ENCODE peak calls at places on chromosomes 6 and 20, in seven cellular contexts. Q is H1, V is K562, O is HCT116, A is HepG2, I is GM12878, E is SK-N-SH. U is an unnamed sample.

GRCh38 chr6:157270308-157270707 is 53.0 kb downstream of the TMEM242 start:
- DNase-seq in Q (no peak), V (no peak), O (no peak), A (no peak), I (no peak), E (no peak), U (no peak)

GRCh38 chr20:39885975-39886649 is 802.9 kb downstream of the MAFB start:
- DNase-seq in Q (peak; percentile 80), V (no peak), O (no peak), A (peak; percentile 21), I (no peak), E (peak; percentile 29), U (peak; percentile 11)

GRCh38 chr6:3489032-3489757 is 32.3 kb upstream of the SLC22A23 start:
- DNase-seq in Q (no peak), V (no peak), O (no peak), A (no peak), I (no peak), E (no peak), U (no peak)

GRCh38 chr6:71906813-71907212 is 20.5 kb downstream of the RIMS1 start:
- DNase-seq in Q (no peak), V (no peak), O (no peak), A (no peak), I (no peak), E (no peak), U (no peak)

GRCh38 chr6:160767647-160768019 is 65.6 kb downstream of the PLG start:
- DNase-seq in Q (no peak), V (no peak), O (no peak), A (no peak), I (no peak), E (no peak), U (no peak)

GRCh38 chr6:7151381-7151780 is 43.6 kb downstream of the RREB1 start:
- DNase-seq in Q (no peak), V (no peak), O (no peak), A (peak; percentile 39), I (no peak), E (no peak), U (no peak)

GRCh38 chr6:20312581-20312980 is 89.1 kb upstream of the E2F3 start:
- DNase-seq in Q (no peak), V (no peak), O (no peak), A (no peak), I (no peak), E (no peak), U (no peak)

GRCh38 chr6:50862172-50862571 is 43.5 kb downstream of the TFAP2B start:
- DNase-seq in Q (no peak), V (no peak), O (no peak), A (no peak), I (no peak), E (no peak), U (no peak)

GRCh38 chr6:107308676-107309075 is 150.7 kb downstream of the PDSS2 start:
- DNase-seq in Q (no peak), V (no peak), O (no peak), A (no peak), I (no peak), E (no peak), U (no peak)

GRCh38 chr6:168703970-168704369 is 263.0 kb downstream of the SMOC2 start:
- DNase-seq in Q (no peak), V (no peak), O (no peak), A (no peak), I (no peak), E (no peak), U (no peak)

GRCh38 chr6:75855047-75855446 is 106.0 kb downstream of the MYO6 start:
- DNase-seq in Q (no peak), V (peak; percentile 33), O (peak; percentile 48), A (peak; percentile 59), I (no peak), E (peak; percentile 15), U (no peak)

GRCh38 chr6:39843305-39844020 is 51.3 kb downstream of the DAAM2 start:
- DNase-seq in Q (no peak), V (no peak), O (peak; percentile 4), A (no peak), I (no peak), E (peak; percentile 36), U (peak; percentile 6)

GRCh38 chr6:161798844-161799394 is 525.1 kb upstream of the AGPAT4 start:
- DNase-seq in Q (no peak), V (no peak), O (no peak), A (no peak), I (no peak), E (no peak), U (no peak)
- TF ChIP-seq JUND in Q (no peak), V (no peak), O (no peak), A (no peak), I (no peak), E (no peak), U (no peak)

GRCh38 chr20:32972181-32973076 is 31.8 kb downstream of the SUN5 start:
- DNase-seq in Q (no peak), V (peak; percentile 43), O (no peak), A (no peak), I (peak; percentile 91), E (no peak), U (no peak)
- TF ChIP-seq JUND in Q (no peak), V (no peak), O (no peak), A (no peak), I (no peak), E (no peak), U (no peak)

GRCh38 chr6:31826793-31827285 is 699 bp upstream of the HSPA1B start:
- DNase-seq in Q (no peak), V (peak; percentile 89), O (no peak), A (no peak), I (no peak), E (no peak), U (peak; percentile 93)

GRCh38 chr6:31827286-31828079 is at the start of gene HSPA1B:
- DNase-seq in Q (peak; percentile 98), V (peak; percentile 100), O (peak; percentile 100), A (peak; percentile 100), I (peak; percentile 97), E (peak; percentile 87), U (peak; percentile 100)

GRCh38 chr6:31831350-31832215 is 4.0 kb downstream of the HSPA1B start:
- DNase-seq in Q (no peak), V (no peak), O (no peak), A (no peak), I (no peak), E (no peak), U (no peak)

GRCh38 chr6:31825553-31825952 is 2.0 kb upstream of the HSPA1B start:
- DNase-seq in Q (no peak), V (no peak), O (no peak), A (no peak), I (no peak), E (no peak), U (no peak)

GRCh38 chr6:31829633-31830492 is 2.3 kb downstream of the HSPA1B start:
- DNase-seq in Q (no peak), V (peak; percentile 51), O (no peak), A (no peak), I (no peak), E (no peak), U (no peak)
- TF ChIP-seq JUND in Q (no peak), V (no peak), O (no peak), A (no peak), I (no peak), E (no peak), U (no peak)

GRCh38 chr6:43426928-43427405 is 374 bp upstream of the ABCC10 start:
- DNase-seq in Q (no peak), V (no peak), O (no peak), A (no peak), I (no peak), E (no peak), U (no peak)

GRCh38 chr6:43428112-43428570 is 800 bp downstream of the ABCC10 start:
- DNase-seq in Q (no peak), V (no peak), O (no peak), A (no peak), I (no peak), E (no peak), U (no peak)

GRCh38 chr6:43432009-43432945 is 4.9 kb downstream of the ABCC10 start:
- DNase-seq in Q (no peak), V (no peak), O (no peak), A (no peak), I (no peak), E (no peak), U (no peak)

GRCh38 chr6:43427406-43428111 is at the start of gene ABCC10:
- DNase-seq in Q (peak; percentile 79), V (peak; percentile 97), O (peak; percentile 88), A (peak; percentile 93), I (peak; percentile 87), E (peak; percentile 98), U (peak; percentile 95)

DNA sequence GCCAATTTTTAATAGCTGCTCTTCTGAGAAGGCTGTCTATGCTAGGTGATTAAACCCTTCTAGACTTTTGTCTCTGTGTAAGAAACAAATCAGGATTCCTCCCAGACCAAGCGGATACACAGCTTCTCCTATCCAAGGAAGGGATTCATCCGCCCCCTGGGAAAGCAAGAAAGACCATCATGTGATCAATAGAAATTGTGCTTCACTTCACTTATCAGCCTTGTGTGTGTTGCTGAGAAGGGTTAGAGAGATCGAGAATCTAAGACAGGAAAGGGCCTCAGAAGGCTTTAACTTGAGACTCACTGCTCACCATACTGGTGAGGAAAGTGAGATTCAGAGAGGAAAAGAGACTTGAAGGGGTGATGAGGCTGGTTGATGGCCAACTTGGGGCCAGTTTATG is 1.5 kb downstream of the ABCC10 start:
- DNase-seq in Q (no peak), V (no peak), O (no peak), A (no peak), I (no peak), E (no peak), U (no peak)
- TF ChIP-seq JUND in Q (no peak), V (no peak), O (no peak), A (no peak), I (no peak), E (no peak), U (no peak)

GRCh38 chr6:35469711-35470662 is 1.8 kb downstream of the RPL10A start:
- DNase-seq in Q (no peak), V (no peak), O (no peak), A (peak; percentile 44), I (no peak), E (peak; percentile 60), U (no peak)
- TF ChIP-seq JUND in Q (no peak), V (no peak), O (no peak), A (no peak), I (no peak), E (no peak), U (no peak)

DNA sequence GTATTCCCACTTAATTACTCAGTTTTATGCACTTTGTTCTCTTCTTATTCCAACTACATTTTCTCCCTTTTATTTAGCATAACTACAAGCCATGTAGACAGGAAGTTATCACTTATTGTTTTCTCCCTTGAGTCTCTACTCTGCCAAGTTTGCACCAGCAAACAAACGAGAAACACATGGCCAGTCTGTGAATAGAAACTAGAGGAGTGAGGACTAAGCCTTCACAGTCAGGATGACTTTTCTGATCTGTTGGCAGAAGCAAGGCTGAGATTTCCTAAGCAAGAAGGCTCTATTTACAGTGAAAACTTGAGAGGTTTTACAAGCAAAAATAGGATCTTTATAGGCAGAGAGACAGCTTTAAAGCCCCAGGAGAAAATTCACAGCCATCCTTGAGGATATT is 69.8 kb upstream of the TINAG start:
- DNase-seq in Q (no peak), V (no peak), O (no peak), A (no peak), I (no peak), E (no peak), U (no peak)
- TF ChIP-seq JUND in Q (no peak), V (no peak), O (no peak), A (no peak), I (no peak), E (no peak), U (no peak)

U was measured in T47D.